ENCODE peak calls at places on chromosome 5, in nine cellular contexts. One of them, this sample, is unnamed.

GRCh38 chr5:60366489-60366888 is 333.5 kb downstream of the DEPDC1B start:
- DNase-seq in neuronal stem cell: no peak
- DNase-seq in IMR-90: no peak
- DNase-seq in CD8-positive, alpha-beta memory T cell: no peak
- DNase-seq in astrocyte: peak; percentile 3
- DNase-seq in bronchial epithelial cell: no peak
- DNase-seq in cardiac muscle cell: no peak
- DNase-seq in body of pancreas: no peak
- DNase-seq in mucosa of descending colon: no peak
- DNase-seq in this sample: no peak

GRCh38 chr5:157269763-157270272 is 3.9 kb downstream of the CYFIP2 start:
- DNase-seq in neuronal stem cell: no peak
- DNase-seq in mucosa of descending colon: no peak
- DNase-seq in astrocyte: no peak
- DNase-seq in body of pancreas: no peak
- DNase-seq in IMR-90: no peak
- DNase-seq in CD8-positive, alpha-beta memory T cell: no peak
- DNase-seq in cardiac muscle cell: no peak
- DNase-seq in bronchial epithelial cell: no peak
- DNase-seq in this sample: no peak

GRCh38 chr5:42542106-42542505 is 118.9 kb downstream of the GHR start:
- DNase-seq in body of pancreas: no peak
- DNase-seq in bronchial epithelial cell: peak; percentile 66
- DNase-seq in mucosa of descending colon: no peak
- DNase-seq in astrocyte: no peak
- DNase-seq in CD8-positive, alpha-beta memory T cell: no peak
- DNase-seq in cardiac muscle cell: no peak
- DNase-seq in IMR-90: no peak
- DNase-seq in neuronal stem cell: no peak
- DNase-seq in this sample: no peak

GRCh38 chr5:148751025-148751424 is 75.4 kb upstream of the ADRB2 start:
- DNase-seq in IMR-90: no peak
- DNase-seq in cardiac muscle cell: no peak
- DNase-seq in neuronal stem cell: no peak
- DNase-seq in astrocyte: no peak
- DNase-seq in mucosa of descending colon: no peak
- DNase-seq in bronchial epithelial cell: no peak
- DNase-seq in body of pancreas: no peak
- DNase-seq in CD8-positive, alpha-beta memory T cell: no peak
- DNase-seq in this sample: no peak

GRCh38 chr5:58156354-58156753 is 303.5 kb downstream of the PLK2 start:
- DNase-seq in neuronal stem cell: no peak
- DNase-seq in CD8-positive, alpha-beta memory T cell: no peak
- DNase-seq in body of pancreas: no peak
- DNase-seq in mucosa of descending colon: no peak
- DNase-seq in cardiac muscle cell: no peak
- DNase-seq in IMR-90: peak; percentile 32
- DNase-seq in astrocyte: peak; percentile 87
- DNase-seq in bronchial epithelial cell: no peak
- DNase-seq in this sample: no peak

GRCh38 chr5:40916213-40916612 is 6.9 kb downstream of the C7 start:
- DNase-seq in bronchial epithelial cell: no peak
- DNase-seq in body of pancreas: no peak
- DNase-seq in IMR-90: no peak
- DNase-seq in cardiac muscle cell: no peak
- DNase-seq in CD8-positive, alpha-beta memory T cell: no peak
- DNase-seq in mucosa of descending colon: no peak
- DNase-seq in neuronal stem cell: no peak
- DNase-seq in astrocyte: no peak
- DNase-seq in this sample: no peak

GRCh38 chr5:173028811-173029327 is 27.3 kb upstream of the CREBRF start:
- DNase-seq in CD8-positive, alpha-beta memory T cell: no peak
- DNase-seq in body of pancreas: no peak
- DNase-seq in neuronal stem cell: no peak
- DNase-seq in bronchial epithelial cell: no peak
- DNase-seq in IMR-90: no peak
- DNase-seq in cardiac muscle cell: no peak
- DNase-seq in mucosa of descending colon: no peak
- DNase-seq in astrocyte: peak; percentile 41
- DNase-seq in this sample: no peak

GRCh38 chr5:126896170-126896717 is 119.3 kb downstream of the LMNB1 start:
- DNase-seq in body of pancreas: no peak
- DNase-seq in IMR-90: no peak
- DNase-seq in neuronal stem cell: no peak
- DNase-seq in CD8-positive, alpha-beta memory T cell: no peak
- DNase-seq in bronchial epithelial cell: no peak
- DNase-seq in cardiac muscle cell: no peak
- DNase-seq in mucosa of descending colon: no peak
- DNase-seq in astrocyte: no peak
- DNase-seq in this sample: no peak

GRCh38 chr5:10372726-10373709 is 19.5 kb downstream of the MARCHF6 start:
- DNase-seq in bronchial epithelial cell: no peak
- DNase-seq in cardiac muscle cell: no peak
- DNase-seq in IMR-90: no peak
- DNase-seq in mucosa of descending colon: no peak
- DNase-seq in neuronal stem cell: no peak
- DNase-seq in CD8-positive, alpha-beta memory T cell: no peak
- DNase-seq in body of pancreas: no peak
- DNase-seq in astrocyte: no peak
- DNase-seq in this sample: no peak

GRCh38 chr5:66232701-66233100 is 88.6 kb downstream of the SREK1 start:
- DNase-seq in mucosa of descending colon: no peak
- DNase-seq in body of pancreas: no peak
- DNase-seq in astrocyte: peak; percentile 74
- DNase-seq in neuronal stem cell: no peak
- DNase-seq in bronchial epithelial cell: no peak
- DNase-seq in cardiac muscle cell: peak; percentile 52
- DNase-seq in CD8-positive, alpha-beta memory T cell: no peak
- DNase-seq in IMR-90: peak; percentile 55
- DNase-seq in this sample: no peak

GRCh38 chr5:72842816-72843215 is 26.4 kb downstream of the TNPO1 start:
- DNase-seq in astrocyte: peak; percentile 32
- DNase-seq in bronchial epithelial cell: peak; percentile 76
- DNase-seq in neuronal stem cell: no peak
- DNase-seq in mucosa of descending colon: peak; percentile 20
- DNase-seq in CD8-positive, alpha-beta memory T cell: no peak
- DNase-seq in cardiac muscle cell: no peak
- DNase-seq in body of pancreas: no peak
- DNase-seq in IMR-90: peak; percentile 65
- DNase-seq in this sample: no peak

GRCh38 chr5:28344803-28345433 is 1306.5 kb upstream of the CDH9 start:
- DNase-seq in cardiac muscle cell: peak; percentile 78
- DNase-seq in IMR-90: no peak
- DNase-seq in CD8-positive, alpha-beta memory T cell: no peak
- DNase-seq in astrocyte: peak; percentile 18
- DNase-seq in neuronal stem cell: peak; percentile 49
- DNase-seq in bronchial epithelial cell: peak; percentile 65
- DNase-seq in body of pancreas: no peak
- DNase-seq in mucosa of descending colon: no peak
- DNase-seq in this sample: no peak

GRCh38 chr5:93576994-93577575 is 3.9 kb downstream of the NR2F1-AS1 start:
- DNase-seq in body of pancreas: no peak
- DNase-seq in cardiac muscle cell: no peak
- DNase-seq in astrocyte: no peak
- DNase-seq in mucosa of descending colon: no peak
- DNase-seq in CD8-positive, alpha-beta memory T cell: no peak
- DNase-seq in bronchial epithelial cell: no peak
- DNase-seq in IMR-90: no peak
- DNase-seq in neuronal stem cell: no peak
- DNase-seq in this sample: no peak

GRCh38 chr5:66342316-66342715 is 198.2 kb downstream of the SREK1 start:
- DNase-seq in CD8-positive, alpha-beta memory T cell: no peak
- DNase-seq in body of pancreas: no peak
- DNase-seq in astrocyte: no peak
- DNase-seq in IMR-90: no peak
- DNase-seq in mucosa of descending colon: no peak
- DNase-seq in neuronal stem cell: no peak
- DNase-seq in cardiac muscle cell: no peak
- DNase-seq in bronchial epithelial cell: peak; percentile 11
- DNase-seq in this sample: no peak

GRCh38 chr5:127650649-127651048 is 1.8 kb downstream of the CTXN3 start:
- DNase-seq in bronchial epithelial cell: peak; percentile 64
- DNase-seq in cardiac muscle cell: peak; percentile 26
- DNase-seq in neuronal stem cell: no peak
- DNase-seq in mucosa of descending colon: no peak
- DNase-seq in IMR-90: peak; percentile 81
- DNase-seq in CD8-positive, alpha-beta memory T cell: no peak
- DNase-seq in astrocyte: peak; percentile 80
- DNase-seq in body of pancreas: no peak
- DNase-seq in this sample: no peak

GRCh38 chr5:96893342-96893741 is 17.0 kb downstream of the ERAP2 start:
- DNase-seq in bronchial epithelial cell: peak; percentile 77
- DNase-seq in mucosa of descending colon: no peak
- DNase-seq in IMR-90: peak; percentile 90
- DNase-seq in neuronal stem cell: no peak
- DNase-seq in astrocyte: peak; percentile 88
- DNase-seq in cardiac muscle cell: no peak
- DNase-seq in CD8-positive, alpha-beta memory T cell: no peak
- DNase-seq in body of pancreas: no peak
- DNase-seq in this sample: no peak

GRCh38 chr5:138697720-138698360 is 55.4 kb upstream of the CTNNA1 start:
- DNase-seq in neuronal stem cell: no peak
- DNase-seq in IMR-90: no peak
- DNase-seq in cardiac muscle cell: no peak
- DNase-seq in CD8-positive, alpha-beta memory T cell: no peak
- DNase-seq in body of pancreas: no peak
- DNase-seq in mucosa of descending colon: no peak
- DNase-seq in astrocyte: no peak
- DNase-seq in bronchial epithelial cell: no peak
- DNase-seq in this sample: no peak

GRCh38 chr5:58497956-58498942 is 7.0 kb downstream of the GAPT start:
- DNase-seq in body of pancreas: peak; percentile 59
- DNase-seq in neuronal stem cell: peak; percentile 12
- DNase-seq in IMR-90: peak; percentile 41
- DNase-seq in astrocyte: peak; percentile 3
- DNase-seq in bronchial epithelial cell: peak; percentile 35
- DNase-seq in CD8-positive, alpha-beta memory T cell: no peak
- DNase-seq in mucosa of descending colon: peak; percentile 68
- DNase-seq in cardiac muscle cell: peak; percentile 51
- DNase-seq in this sample: no peak

GRCh38 chr5:164353155-164353554 is 847.7 kb downstream of the MAT2B start:
- DNase-seq in body of pancreas: no peak
- DNase-seq in mucosa of descending colon: no peak
- DNase-seq in neuronal stem cell: no peak
- DNase-seq in IMR-90: peak; percentile 54
- DNase-seq in cardiac muscle cell: no peak
- DNase-seq in bronchial epithelial cell: no peak
- DNase-seq in CD8-positive, alpha-beta memory T cell: no peak
- DNase-seq in astrocyte: peak; percentile 86
- DNase-seq in this sample: no peak

DNA sequence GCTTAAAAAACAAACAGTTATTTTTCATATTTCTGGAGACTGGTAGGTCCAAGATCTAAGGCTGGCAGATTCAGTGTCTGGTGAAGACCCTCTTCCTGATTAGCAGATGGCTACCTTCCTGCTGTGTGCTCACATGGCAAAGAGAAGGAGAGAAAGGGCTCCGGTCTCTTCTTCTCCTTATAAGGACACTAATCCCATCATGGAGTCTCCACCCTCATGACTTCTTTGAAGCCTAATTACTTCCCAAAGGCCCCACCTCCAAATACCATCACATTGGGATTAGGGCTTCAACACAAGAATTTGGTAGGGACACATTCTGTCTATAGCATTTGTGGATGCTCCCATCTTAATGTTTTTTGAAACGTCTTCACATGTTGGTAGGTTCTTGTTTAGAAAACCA is 391.1 kb downstream of the TMEM161B start:
- DNase-seq in mucosa of descending colon: no peak
- DNase-seq in astrocyte: no peak
- DNase-seq in CD8-positive, alpha-beta memory T cell: no peak
- DNase-seq in IMR-90: no peak
- DNase-seq in bronchial epithelial cell: no peak
- DNase-seq in neuronal stem cell: no peak
- DNase-seq in body of pancreas: no peak
- DNase-seq in cardiac muscle cell: no peak
- DNase-seq in this sample: no peak
- H3K36me3 ChIP-seq in mucosa of descending colon: no peaks in the 10 kb centered on the region
- H3K36me3 ChIP-seq in astrocyte: no peaks in the 10 kb centered on the region
- H3K36me3 ChIP-seq in CD8-positive, alpha-beta memory T cell: no peaks in the 10 kb centered on the region
- H3K36me3 ChIP-seq in IMR-90: no peaks in the 10 kb centered on the region
- H3K36me3 ChIP-seq in bronchial epithelial cell: no peaks in the 10 kb centered on the region
- H3K36me3 ChIP-seq in neuronal stem cell: no peaks in the 10 kb centered on the region
- H3K36me3 ChIP-seq in body of pancreas: no peaks in the 10 kb centered on the region
- H3K36me3 ChIP-seq in cardiac muscle cell: no peaks in the 10 kb centered on the region
- H3K36me3 ChIP-seq in this sample: no peaks in the 10 kb centered on the region

GRCh38 chr5:37355161-37355560 is 15.7 kb downstream of the NUP155 start:
- DNase-seq in mucosa of descending colon: no peak
- DNase-seq in CD8-positive, alpha-beta memory T cell: no peak
- DNase-seq in neuronal stem cell: no peak
- DNase-seq in IMR-90: no peak
- DNase-seq in bronchial epithelial cell: no peak
- DNase-seq in cardiac muscle cell: no peak
- DNase-seq in astrocyte: no peak
- DNase-seq in body of pancreas: no peak
- DNase-seq in this sample: no peak
- H3K36me3 ChIP-seq in mucosa of descending colon: peaks cover 9% of the 10 kb centered on the region
- H3K36me3 ChIP-seq in CD8-positive, alpha-beta memory T cell: peaks cover 9% of the 10 kb centered on the region
- H3K36me3 ChIP-seq in neuronal stem cell: peaks cover 12% of the 10 kb centered on the region
- H3K36me3 ChIP-seq in IMR-90: peaks cover 32% of the 10 kb centered on the region
- H3K36me3 ChIP-seq in bronchial epithelial cell: peaks cover 3% of the 10 kb centered on the region
- H3K36me3 ChIP-seq in cardiac muscle cell: peaks cover 46% of the 10 kb centered on the region
- H3K36me3 ChIP-seq in astrocyte: peaks cover 26% of the 10 kb centered on the region
- H3K36me3 ChIP-seq in body of pancreas: no peaks in the 10 kb centered on the region
- H3K36me3 ChIP-seq in this sample: peaks cover 40% of the 10 kb centered on the region

DNA sequence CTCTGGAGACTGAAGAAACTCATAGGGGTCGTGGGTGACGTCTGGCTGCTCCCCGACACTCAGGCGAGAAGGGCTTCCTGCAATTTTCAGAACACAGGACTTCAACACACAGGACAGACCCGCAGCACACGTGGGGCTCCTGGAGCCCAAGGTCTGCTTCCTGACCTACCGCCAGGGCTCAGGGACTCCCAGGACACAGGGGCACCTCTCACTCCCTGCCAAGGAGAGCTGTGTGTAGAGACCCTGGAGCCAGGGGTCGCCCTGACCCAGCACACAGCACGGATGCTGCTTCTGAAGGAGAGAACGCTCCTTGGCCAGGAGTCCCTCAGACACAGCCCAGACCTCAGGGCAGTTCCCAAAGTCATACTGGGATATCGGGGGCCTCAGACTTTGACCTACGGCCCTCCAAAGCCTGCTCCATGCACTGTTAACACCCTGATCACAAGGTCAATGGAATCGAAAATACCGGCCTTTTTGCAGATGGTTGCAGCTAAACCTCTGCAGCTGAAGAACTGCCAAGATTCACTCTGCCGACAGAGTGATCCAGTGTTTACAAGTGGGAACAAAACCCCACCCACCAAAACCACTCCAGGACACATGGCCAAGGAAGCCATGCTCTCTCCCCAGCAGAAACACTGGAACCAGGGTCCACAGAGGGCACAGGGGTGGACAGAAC is 13.8 kb upstream of the ZDHHC11 start:
- DNase-seq in IMR-90: peak; percentile 27
- DNase-seq in astrocyte: no peak
- DNase-seq in neuronal stem cell: no peak
- DNase-seq in cardiac muscle cell: no peak
- DNase-seq in bronchial epithelial cell: no peak
- DNase-seq in mucosa of descending colon: peak; percentile 17
- DNase-seq in body of pancreas: no peak
- DNase-seq in CD8-positive, alpha-beta memory T cell: no peak
- DNase-seq in this sample: no peak
- H3K36me3 ChIP-seq in IMR-90: peaks cover 56% of the 10 kb centered on the region
- H3K36me3 ChIP-seq in astrocyte: peaks cover 28% of the 10 kb centered on the region
- H3K36me3 ChIP-seq in neuronal stem cell: peaks cover 65% of the 10 kb centered on the region
- H3K36me3 ChIP-seq in cardiac muscle cell: peaks cover 27% of the 10 kb centered on the region
- H3K36me3 ChIP-seq in bronchial epithelial cell: peaks cover 13% of the 10 kb centered on the region
- H3K36me3 ChIP-seq in mucosa of descending colon: peaks cover 8% of the 10 kb centered on the region
- H3K36me3 ChIP-seq in body of pancreas: peaks cover 6% of the 10 kb centered on the region
- H3K36me3 ChIP-seq in CD8-positive, alpha-beta memory T cell: peaks cover 22% of the 10 kb centered on the region
- H3K36me3 ChIP-seq in this sample: peaks cover 19% of the 10 kb centered on the region

GRCh38 chr5:98898743-98899142 is 30.1 kb downstream of the CHD1 start:
- DNase-seq in IMR-90: no peak
- DNase-seq in body of pancreas: no peak
- DNase-seq in CD8-positive, alpha-beta memory T cell: no peak
- DNase-seq in cardiac muscle cell: no peak
- DNase-seq in astrocyte: no peak
- DNase-seq in bronchial epithelial cell: no peak
- DNase-seq in mucosa of descending colon: no peak
- DNase-seq in neuronal stem cell: no peak
- DNase-seq in this sample: no peak
- H3K36me3 ChIP-seq in IMR-90: peaks cover 22% of the 10 kb centered on the region
- H3K36me3 ChIP-seq in body of pancreas: no peaks in the 10 kb centered on the region
- H3K36me3 ChIP-seq in CD8-positive, alpha-beta memory T cell: peaks cover 61% of the 10 kb centered on the region
- H3K36me3 ChIP-seq in cardiac muscle cell: peaks cover 83% of the 10 kb centered on the region
- H3K36me3 ChIP-seq in astrocyte: peaks cover 47% of the 10 kb centered on the region
- H3K36me3 ChIP-seq in bronchial epithelial cell: peaks cover 4% of the 10 kb centered on the region
- H3K36me3 ChIP-seq in mucosa of descending colon: peaks cover 17% of the 10 kb centered on the region
- H3K36me3 ChIP-seq in neuronal stem cell: peaks cover 9% of the 10 kb centered on the region
- H3K36me3 ChIP-seq in this sample: peaks cover 83% of the 10 kb centered on the region